ENCODE peak calls at places on chromosomes 3 and 15, in seven cellular contexts. One of them, this sample, is unnamed.

GRCh38 chr15:36579792-36580431 is 486 bp downstream of the CDIN1 start:
- DNase-seq in NCI-H2171 treated with DMSO at 0.1 percent for 48 hours: no peak
- DNase-seq in uterus: no peak
- DNase-seq in HAP-1: no peak
- DNase-seq in HEK293T: no peak
- DNase-seq in MM.1S: peak; percentile 33
- DNase-seq in activated effector memory CD4-positive, alpha-beta T cell treated with anti-CD3 and anti-CD28 coated beads, Interleukin-2, amount 50 U/mL, for 16 hours: no peak
- DNase-seq in this sample: no peak

GRCh38 chr15:68261241-68261640 is 16.3 kb upstream of the FEM1B start:
- DNase-seq in NCI-H2171 treated with DMSO at 0.1 percent for 48 hours: no peak
- DNase-seq in uterus: no peak
- DNase-seq in HAP-1: no peak
- DNase-seq in HEK293T: no peak
- DNase-seq in MM.1S: no peak
- DNase-seq in activated effector memory CD4-positive, alpha-beta T cell treated with anti-CD3 and anti-CD28 coated beads, Interleukin-2, amount 50 U/mL, for 16 hours: no peak
- DNase-seq in this sample: no peak

GRCh38 chr3:62538706-62539356 is 165.5 kb upstream of the FEZF2 start:
- DNase-seq in NCI-H2171 treated with DMSO at 0.1 percent for 48 hours: no peak
- DNase-seq in uterus: no peak
- DNase-seq in HAP-1: peak; percentile 86
- DNase-seq in HEK293T: no peak
- DNase-seq in MM.1S: no peak
- DNase-seq in activated effector memory CD4-positive, alpha-beta T cell treated with anti-CD3 and anti-CD28 coated beads, Interleukin-2, amount 50 U/mL, for 16 hours: no peak
- DNase-seq in this sample: no peak

GRCh38 chr3:4772171-4772804 is 206.9 kb upstream of the BHLHE40 start:
- DNase-seq in NCI-H2171 treated with DMSO at 0.1 percent for 48 hours: no peak
- DNase-seq in uterus: peak; percentile 89
- DNase-seq in HAP-1: no peak
- DNase-seq in HEK293T: no peak
- DNase-seq in MM.1S: no peak
- DNase-seq in activated effector memory CD4-positive, alpha-beta T cell treated with anti-CD3 and anti-CD28 coated beads, Interleukin-2, amount 50 U/mL, for 16 hours: no peak
- DNase-seq in this sample: no peak

GRCh38 chr3:152349397-152349796 is 80.7 kb downstream of the MBNL1 start:
- DNase-seq in NCI-H2171 treated with DMSO at 0.1 percent for 48 hours: no peak
- DNase-seq in uterus: no peak
- DNase-seq in HAP-1: no peak
- DNase-seq in HEK293T: no peak
- DNase-seq in MM.1S: no peak
- DNase-seq in activated effector memory CD4-positive, alpha-beta T cell treated with anti-CD3 and anti-CD28 coated beads, Interleukin-2, amount 50 U/mL, for 16 hours: no peak
- DNase-seq in this sample: no peak

GRCh38 chr3:16482770-16483531 is 30.5 kb downstream of the RFTN1 start:
- DNase-seq in NCI-H2171 treated with DMSO at 0.1 percent for 48 hours: peak; percentile 50
- DNase-seq in uterus: no peak
- DNase-seq in HAP-1: no peak
- DNase-seq in HEK293T: peak; percentile 61
- DNase-seq in MM.1S: no peak
- DNase-seq in activated effector memory CD4-positive, alpha-beta T cell treated with anti-CD3 and anti-CD28 coated beads, Interleukin-2, amount 50 U/mL, for 16 hours: peak; percentile 72
- DNase-seq in this sample: no peak

GRCh38 chr3:172260381-172260780 is 187.9 kb downstream of the GHSR start:
- DNase-seq in NCI-H2171 treated with DMSO at 0.1 percent for 48 hours: no peak
- DNase-seq in uterus: no peak
- DNase-seq in HAP-1: no peak
- DNase-seq in HEK293T: no peak
- DNase-seq in MM.1S: no peak
- DNase-seq in activated effector memory CD4-positive, alpha-beta T cell treated with anti-CD3 and anti-CD28 coated beads, Interleukin-2, amount 50 U/mL, for 16 hours: no peak
- DNase-seq in this sample: no peak

GRCh38 chr15:88719654-88720053 is 80.8 kb downstream of the ISG20 start:
- DNase-seq in NCI-H2171 treated with DMSO at 0.1 percent for 48 hours: no peak
- DNase-seq in uterus: no peak
- DNase-seq in HAP-1: no peak
- DNase-seq in HEK293T: no peak
- DNase-seq in MM.1S: no peak
- DNase-seq in activated effector memory CD4-positive, alpha-beta T cell treated with anti-CD3 and anti-CD28 coated beads, Interleukin-2, amount 50 U/mL, for 16 hours: no peak
- DNase-seq in this sample: no peak

GRCh38 chr3:155178810-155179424 is 98.8 kb downstream of the MME start:
- DNase-seq in NCI-H2171 treated with DMSO at 0.1 percent for 48 hours: no peak
- DNase-seq in uterus: no peak
- DNase-seq in HAP-1: no peak
- DNase-seq in HEK293T: no peak
- DNase-seq in MM.1S: no peak
- DNase-seq in activated effector memory CD4-positive, alpha-beta T cell treated with anti-CD3 and anti-CD28 coated beads, Interleukin-2, amount 50 U/mL, for 16 hours: no peak
- DNase-seq in this sample: no peak

GRCh38 chr3:178436773-178437172 is 99.5 kb upstream of the KCNMB2 start:
- DNase-seq in NCI-H2171 treated with DMSO at 0.1 percent for 48 hours: peak; percentile 80
- DNase-seq in uterus: peak; percentile 23
- DNase-seq in HAP-1: peak; percentile 70
- DNase-seq in HEK293T: no peak
- DNase-seq in MM.1S: peak; percentile 85
- DNase-seq in activated effector memory CD4-positive, alpha-beta T cell treated with anti-CD3 and anti-CD28 coated beads, Interleukin-2, amount 50 U/mL, for 16 hours: no peak
- DNase-seq in this sample: peak; percentile 36

GRCh38 chr3:128864351-128864811 is 15.0 kb upstream of the ACAD9 start:
- DNase-seq in NCI-H2171 treated with DMSO at 0.1 percent for 48 hours: no peak
- DNase-seq in uterus: no peak
- DNase-seq in HAP-1: no peak
- DNase-seq in HEK293T: no peak
- DNase-seq in MM.1S: no peak
- DNase-seq in activated effector memory CD4-positive, alpha-beta T cell treated with anti-CD3 and anti-CD28 coated beads, Interleukin-2, amount 50 U/mL, for 16 hours: no peak
- DNase-seq in this sample: no peak

GRCh38 chr3:159866201-159866746 is 122.4 kb upstream of the IL12A start:
- DNase-seq in NCI-H2171 treated with DMSO at 0.1 percent for 48 hours: peak; percentile 64
- DNase-seq in uterus: no peak
- DNase-seq in HAP-1: no peak
- DNase-seq in HEK293T: no peak
- DNase-seq in MM.1S: no peak
- DNase-seq in activated effector memory CD4-positive, alpha-beta T cell treated with anti-CD3 and anti-CD28 coated beads, Interleukin-2, amount 50 U/mL, for 16 hours: no peak
- DNase-seq in this sample: no peak

GRCh38 chr15:99435761-99436346 is 129.9 kb upstream of the MEF2A start:
- DNase-seq in NCI-H2171 treated with DMSO at 0.1 percent for 48 hours: no peak
- DNase-seq in uterus: peak; percentile 22
- DNase-seq in HAP-1: no peak
- DNase-seq in HEK293T: no peak
- DNase-seq in MM.1S: no peak
- DNase-seq in activated effector memory CD4-positive, alpha-beta T cell treated with anti-CD3 and anti-CD28 coated beads, Interleukin-2, amount 50 U/mL, for 16 hours: peak; percentile 24
- DNase-seq in this sample: no peak

GRCh38 chr3:193782280-193782654 is 189.3 kb downstream of the OPA1 start:
- DNase-seq in NCI-H2171 treated with DMSO at 0.1 percent for 48 hours: no peak
- DNase-seq in uterus: no peak
- DNase-seq in HAP-1: no peak
- DNase-seq in HEK293T: no peak
- DNase-seq in MM.1S: no peak
- DNase-seq in activated effector memory CD4-positive, alpha-beta T cell treated with anti-CD3 and anti-CD28 coated beads, Interleukin-2, amount 50 U/mL, for 16 hours: no peak
- DNase-seq in this sample: no peak

GRCh38 chr3:8490079-8490552 is 11.5 kb upstream of the LMCD1 start:
- DNase-seq in NCI-H2171 treated with DMSO at 0.1 percent for 48 hours: no peak
- DNase-seq in uterus: peak; percentile 74
- DNase-seq in HAP-1: peak; percentile 6
- DNase-seq in HEK293T: no peak
- DNase-seq in MM.1S: no peak
- DNase-seq in activated effector memory CD4-positive, alpha-beta T cell treated with anti-CD3 and anti-CD28 coated beads, Interleukin-2, amount 50 U/mL, for 16 hours: no peak
- DNase-seq in this sample: no peak

GRCh38 chr3:114052216-114052615 is 4.1 kb downstream of the CCDC191 start:
- DNase-seq in NCI-H2171 treated with DMSO at 0.1 percent for 48 hours: no peak
- DNase-seq in uterus: no peak
- DNase-seq in HAP-1: no peak
- DNase-seq in HEK293T: no peak
- DNase-seq in MM.1S: no peak
- DNase-seq in activated effector memory CD4-positive, alpha-beta T cell treated with anti-CD3 and anti-CD28 coated beads, Interleukin-2, amount 50 U/mL, for 16 hours: no peak
- DNase-seq in this sample: no peak